ENCODE peak calls at places on chromosomes 16 and 17, in eight cellular contexts. One of them, this sample, is unnamed.

GRCh38 chr17:83196088-83196765 is 116.8 kb downstream of the METRNL start:
- DNase-seq in CD8-positive, alpha-beta T cell: no peak
- DNase-seq in mucosa of descending colon: no peak
- DNase-seq in WTC11: no peak
- DNase-seq in nephron progenitor cell: no peak
- DNase-seq in fibroblast of lung: peak
- DNase-seq in AG10803: peak
- DNase-seq in endodermal cell: no peak
- DNase-seq in this sample: no peak

GRCh38 chr16:84138824-84139627 is 6.0 kb downstream of the HSDL1 start:
- DNase-seq in endodermal cell: no peak
- DNase-seq in WTC11: no peak
- DNase-seq in AG10803: peak
- DNase-seq in CD8-positive, alpha-beta T cell: no peak
- DNase-seq in nephron progenitor cell: no peak
- DNase-seq in fibroblast of lung: peak
- DNase-seq in mucosa of descending colon: no peak
- DNase-seq in this sample: no peak

GRCh38 chr17:27525836-27526235 is 69.6 kb downstream of the KSR1 start:
- DNase-seq in nephron progenitor cell: no peak
- DNase-seq in mucosa of descending colon: no peak
- DNase-seq in AG10803: no peak
- DNase-seq in fibroblast of lung: no peak
- DNase-seq in endodermal cell: no peak
- DNase-seq in WTC11: no peak
- DNase-seq in CD8-positive, alpha-beta T cell: no peak
- DNase-seq in this sample: no peak

GRCh38 chr17:41437769-41438168 is 3.0 kb downstream of the KRT38 start:
- DNase-seq in nephron progenitor cell: no peak
- DNase-seq in endodermal cell: no peak
- DNase-seq in CD8-positive, alpha-beta T cell: no peak
- DNase-seq in fibroblast of lung: no peak
- DNase-seq in AG10803: no peak
- DNase-seq in WTC11: no peak
- DNase-seq in mucosa of descending colon: no peak
- DNase-seq in this sample: no peak

GRCh38 chr17:68497885-68498319 is 14.3 kb upstream of the PRKAR1A start:
- DNase-seq in CD8-positive, alpha-beta T cell: no peak
- DNase-seq in fibroblast of lung: no peak
- DNase-seq in nephron progenitor cell: no peak
- DNase-seq in mucosa of descending colon: no peak
- DNase-seq in WTC11: no peak
- DNase-seq in endodermal cell: no peak
- DNase-seq in AG10803: no peak
- DNase-seq in this sample: no peak

GRCh38 chr17:30524847-30525246 is 47.6 kb downstream of the GOSR1 start:
- DNase-seq in mucosa of descending colon: no peak
- DNase-seq in nephron progenitor cell: no peak
- DNase-seq in endodermal cell: no peak
- DNase-seq in CD8-positive, alpha-beta T cell: no peak
- DNase-seq in fibroblast of lung: peak
- DNase-seq in AG10803: peak
- DNase-seq in WTC11: no peak
- DNase-seq in this sample: no peak

GRCh38 chr16:83470406-83470805 is 337.4 kb upstream of the HSBP1 start:
- DNase-seq in endodermal cell: no peak
- DNase-seq in CD8-positive, alpha-beta T cell: no peak
- DNase-seq in nephron progenitor cell: no peak
- DNase-seq in AG10803: peak
- DNase-seq in mucosa of descending colon: no peak
- DNase-seq in fibroblast of lung: peak
- DNase-seq in WTC11: no peak
- DNase-seq in this sample: no peak

GRCh38 chr17:16381496-16381820 is 567 bp downstream of the UBB start:
- DNase-seq in endodermal cell: no peak
- DNase-seq in mucosa of descending colon: no peak
- DNase-seq in nephron progenitor cell: no peak
- DNase-seq in CD8-positive, alpha-beta T cell: no peak
- DNase-seq in AG10803: peak
- DNase-seq in WTC11: no peak
- DNase-seq in fibroblast of lung: peak
- DNase-seq in this sample: no peak

GRCh38 chr17:56153215-56153614 is at the start of gene ANKFN1:
- DNase-seq in mucosa of descending colon: no peak
- DNase-seq in WTC11: no peak
- DNase-seq in endodermal cell: no peak
- DNase-seq in AG10803: no peak
- DNase-seq in fibroblast of lung: no peak
- DNase-seq in CD8-positive, alpha-beta T cell: no peak
- DNase-seq in nephron progenitor cell: no peak
- DNase-seq in this sample: no peak

GRCh38 chr17:59840329-59840907 is 52.3 kb downstream of the TUBD1 start:
- DNase-seq in endodermal cell: peak
- DNase-seq in CD8-positive, alpha-beta T cell: no peak
- DNase-seq in nephron progenitor cell: no peak
- DNase-seq in WTC11: peak
- DNase-seq in fibroblast of lung: peak
- DNase-seq in mucosa of descending colon: no peak
- DNase-seq in AG10803: peak
- DNase-seq in this sample: no peak

GRCh38 chr17:13883659-13884058 is 185.6 kb upstream of the COX10 start:
- DNase-seq in fibroblast of lung: no peak
- DNase-seq in mucosa of descending colon: no peak
- DNase-seq in endodermal cell: no peak
- DNase-seq in AG10803: no peak
- DNase-seq in WTC11: no peak
- DNase-seq in nephron progenitor cell: no peak
- DNase-seq in CD8-positive, alpha-beta T cell: no peak
- DNase-seq in this sample: no peak

GRCh38 chr17:13885550-13885949 is 183.8 kb upstream of the COX10 start:
- DNase-seq in fibroblast of lung: no peak
- DNase-seq in WTC11: no peak
- DNase-seq in endodermal cell: no peak
- DNase-seq in CD8-positive, alpha-beta T cell: no peak
- DNase-seq in AG10803: no peak
- DNase-seq in nephron progenitor cell: no peak
- DNase-seq in mucosa of descending colon: no peak
- DNase-seq in this sample: no peak

GRCh38 chr17:13884347-13884746 is 185.0 kb upstream of the COX10 start:
- DNase-seq in AG10803: no peak
- DNase-seq in WTC11: no peak
- DNase-seq in CD8-positive, alpha-beta T cell: no peak
- DNase-seq in mucosa of descending colon: no peak
- DNase-seq in endodermal cell: no peak
- DNase-seq in fibroblast of lung: no peak
- DNase-seq in nephron progenitor cell: no peak
- DNase-seq in this sample: no peak

GRCh38 chr17:13888043-13888442 is 181.3 kb upstream of the COX10 start:
- DNase-seq in fibroblast of lung: peak
- DNase-seq in CD8-positive, alpha-beta T cell: no peak
- DNase-seq in mucosa of descending colon: no peak
- DNase-seq in nephron progenitor cell: no peak
- DNase-seq in AG10803: peak
- DNase-seq in WTC11: no peak
- DNase-seq in endodermal cell: no peak
- DNase-seq in this sample: no peak

DNA sequence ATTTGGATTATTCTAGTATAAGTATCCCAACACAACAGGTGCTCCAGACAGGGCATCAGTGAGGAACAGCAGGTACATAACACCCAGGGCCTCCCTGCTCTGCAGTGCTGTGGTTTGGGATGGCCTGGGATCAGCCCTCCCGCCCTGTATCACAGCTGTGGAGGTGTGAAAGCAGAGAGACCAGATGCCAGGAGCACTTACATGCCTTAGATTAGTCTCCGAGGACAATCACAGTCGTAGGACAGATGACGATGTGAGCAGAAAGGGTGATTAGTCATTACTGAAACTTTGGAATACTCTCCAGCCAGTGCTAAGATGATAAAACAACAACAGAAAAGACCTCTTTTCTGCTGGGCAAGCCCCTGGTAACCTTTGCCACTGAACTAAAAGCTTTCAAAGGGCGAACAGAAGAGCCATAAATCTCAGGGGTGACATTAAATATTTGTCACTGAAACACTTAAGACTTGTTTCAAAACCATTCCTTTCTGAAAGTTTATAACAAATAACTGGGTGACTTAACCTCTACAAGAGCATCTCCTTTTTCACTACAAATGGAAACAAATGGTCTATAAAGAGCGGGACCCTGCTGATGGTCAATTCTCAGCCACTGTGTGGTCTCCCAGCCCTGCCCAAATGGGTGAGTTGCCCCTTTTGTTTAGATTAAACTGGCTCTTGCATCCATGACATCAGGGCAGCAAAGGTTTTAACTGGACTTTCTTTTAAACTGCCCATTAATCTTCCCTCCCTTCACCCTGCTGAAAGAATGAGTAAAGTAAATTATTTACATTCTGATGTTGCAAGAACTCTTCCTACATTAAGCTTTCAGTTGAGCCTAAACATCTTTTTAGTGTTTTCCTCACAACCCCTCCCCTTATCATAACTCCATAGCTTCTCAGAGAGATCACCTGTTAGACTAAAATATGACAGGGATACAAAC is 183.1 kb upstream of the COX10 start:
- DNase-seq in mucosa of descending colon: no peak
- DNase-seq in WTC11: no peak
- DNase-seq in endodermal cell: peak
- DNase-seq in fibroblast of lung: peak
- DNase-seq in nephron progenitor cell: no peak
- DNase-seq in AG10803: no peak
- DNase-seq in CD8-positive, alpha-beta T cell: no peak
- DNase-seq in this sample: no peak
- TF ChIP-seq CTCF in mucosa of descending colon: no peak
- TF ChIP-seq CTCF in WTC11: no peak
- TF ChIP-seq CTCF in endodermal cell: no peak
- TF ChIP-seq CTCF in fibroblast of lung: no peak
- TF ChIP-seq CTCF in nephron progenitor cell: no peak
- TF ChIP-seq CTCF in AG10803: no peak
- TF ChIP-seq CTCF in CD8-positive, alpha-beta T cell: no peak
- TF ChIP-seq CTCF in this sample: no peak

DNA sequence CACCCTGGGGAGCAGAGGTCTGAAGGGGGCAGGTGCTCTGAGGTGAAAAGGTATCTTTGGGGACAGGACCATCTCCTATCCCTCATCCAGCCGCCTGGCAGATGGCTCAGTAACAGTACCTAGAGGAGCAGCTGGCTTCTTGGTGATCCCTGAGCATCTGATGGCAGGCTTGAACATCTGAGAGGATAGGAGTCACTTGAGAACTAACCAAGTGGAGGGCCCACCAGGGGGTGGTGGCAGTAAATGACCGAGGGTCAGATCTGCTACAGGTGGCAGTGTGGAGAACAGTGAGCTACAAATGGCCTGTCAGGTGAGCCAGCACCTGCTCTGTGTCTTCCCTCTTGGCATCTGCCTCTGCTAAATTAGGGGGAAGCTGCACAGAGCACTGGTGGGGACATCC is 13.8 kb downstream of the HROB start:
- DNase-seq in fibroblast of lung: no peak
- DNase-seq in WTC11: no peak
- DNase-seq in endodermal cell: peak
- DNase-seq in nephron progenitor cell: no peak
- DNase-seq in mucosa of descending colon: no peak
- DNase-seq in CD8-positive, alpha-beta T cell: no peak
- DNase-seq in AG10803: no peak
- DNase-seq in this sample: no peak
- TF ChIP-seq CTCF in fibroblast of lung: no peak
- TF ChIP-seq CTCF in WTC11: no peak
- TF ChIP-seq CTCF in endodermal cell: no peak
- TF ChIP-seq CTCF in nephron progenitor cell: no peak
- TF ChIP-seq CTCF in mucosa of descending colon: no peak
- TF ChIP-seq CTCF in CD8-positive, alpha-beta T cell: no peak
- TF ChIP-seq CTCF in AG10803: no peak
- TF ChIP-seq CTCF in this sample: no peak

GRCh38 chr16:73053038-73053378 is 5.1 kb upstream of the ZFHX3 start:
- DNase-seq in fibroblast of lung: no peak
- DNase-seq in mucosa of descending colon: no peak
- DNase-seq in nephron progenitor cell: no peak
- DNase-seq in AG10803: no peak
- DNase-seq in endodermal cell: no peak
- DNase-seq in WTC11: no peak
- DNase-seq in CD8-positive, alpha-beta T cell: no peak
- DNase-seq in this sample: no peak

GRCh38 chr16:73051903-73052302 is 4.0 kb upstream of the ZFHX3 start:
- DNase-seq in endodermal cell: no peak
- DNase-seq in fibroblast of lung: no peak
- DNase-seq in AG10803: no peak
- DNase-seq in CD8-positive, alpha-beta T cell: no peak
- DNase-seq in mucosa of descending colon: no peak
- DNase-seq in nephron progenitor cell: no peak
- DNase-seq in WTC11: no peak
- DNase-seq in this sample: no peak

GRCh38 chr16:73053379-73054130 is 5.6 kb upstream of the ZFHX3 start:
- DNase-seq in CD8-positive, alpha-beta T cell: no peak
- DNase-seq in mucosa of descending colon: no peak
- DNase-seq in AG10803: no peak
- DNase-seq in fibroblast of lung: peak
- DNase-seq in endodermal cell: peak
- DNase-seq in nephron progenitor cell: no peak
- DNase-seq in WTC11: no peak
- DNase-seq in this sample: no peak

GRCh38 chr16:73051216-73051615 is 3.3 kb upstream of the ZFHX3 start:
- DNase-seq in mucosa of descending colon: no peak
- DNase-seq in AG10803: no peak
- DNase-seq in nephron progenitor cell: no peak
- DNase-seq in fibroblast of lung: no peak
- DNase-seq in WTC11: no peak
- DNase-seq in CD8-positive, alpha-beta T cell: no peak
- DNase-seq in endodermal cell: no peak
- DNase-seq in this sample: no peak

GRCh38 chr16:73052441-73053030 is 4.6 kb upstream of the ZFHX3 start:
- DNase-seq in endodermal cell: peak
- DNase-seq in CD8-positive, alpha-beta T cell: no peak
- DNase-seq in nephron progenitor cell: no peak
- DNase-seq in fibroblast of lung: no peak
- DNase-seq in mucosa of descending colon: no peak
- DNase-seq in WTC11: no peak
- DNase-seq in AG10803: no peak
- DNase-seq in this sample: no peak
- TF ChIP-seq CTCF in endodermal cell: no peak
- TF ChIP-seq CTCF in CD8-positive, alpha-beta T cell: no peak
- TF ChIP-seq CTCF in nephron progenitor cell: no peak
- TF ChIP-seq CTCF in fibroblast of lung: no peak
- TF ChIP-seq CTCF in mucosa of descending colon: no peak
- TF ChIP-seq CTCF in WTC11: no peak
- TF ChIP-seq CTCF in AG10803: no peak
- TF ChIP-seq CTCF in this sample: no peak

DNA sequence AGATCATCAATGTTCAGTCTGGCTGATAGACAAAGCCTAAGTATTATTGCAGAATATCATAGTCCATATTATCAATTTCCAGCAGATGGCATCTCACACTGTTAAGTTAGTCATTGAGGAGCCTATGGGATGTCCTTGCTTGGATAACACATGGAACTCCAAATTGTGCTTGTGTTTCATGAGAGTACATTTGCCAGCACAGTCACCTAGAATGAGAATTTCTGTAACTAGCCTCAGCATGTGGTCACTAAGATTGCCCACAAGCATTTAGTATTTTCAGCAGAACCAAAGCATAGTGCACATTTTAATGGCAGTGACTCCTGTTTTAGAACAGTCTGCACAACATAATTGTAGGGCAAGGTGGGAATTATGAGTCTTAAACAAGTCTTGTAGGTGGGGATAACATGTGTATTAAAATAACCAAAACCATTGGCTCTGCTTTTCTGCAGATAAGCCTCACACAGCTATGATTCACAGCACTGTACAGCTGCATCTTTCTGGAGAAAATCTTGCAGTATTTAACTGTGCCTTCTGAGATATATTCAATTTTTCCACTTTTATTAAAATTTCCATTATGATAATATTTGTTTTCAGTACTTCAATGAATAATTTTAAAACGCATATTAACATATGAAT is 882.8 kb upstream of the SOX9 start:
- DNase-seq in endodermal cell: no peak
- DNase-seq in AG10803: peak
- DNase-seq in nephron progenitor cell: no peak
- DNase-seq in CD8-positive, alpha-beta T cell: no peak
- DNase-seq in fibroblast of lung: peak
- DNase-seq in WTC11: no peak
- DNase-seq in mucosa of descending colon: no peak
- DNase-seq in this sample: no peak
- TF ChIP-seq CTCF in endodermal cell: no peak
- TF ChIP-seq CTCF in AG10803: peak
- TF ChIP-seq CTCF in nephron progenitor cell: no peak
- TF ChIP-seq CTCF in CD8-positive, alpha-beta T cell: no peak
- TF ChIP-seq CTCF in fibroblast of lung: peak
- TF ChIP-seq CTCF in WTC11: no peak
- TF ChIP-seq CTCF in mucosa of descending colon: no peak
- TF ChIP-seq CTCF in this sample: no peak

This sample was measured in neural crest cell.